ENCODE peak calls at places on chromosomes 1 and 21, in nine cellular contexts. S is foreskin keratinocyte, Y is astrocyte of the spinal cord, M is OCI-LY7, C is fibroblast of the aortic adventitia, U is GM13977, N is breast epithelium, F is cardiac fibroblast, T is fibroblast of lung. J is an unnamed sample.

GRCh38 chr1:152515454-152515823 is 1.2 kb downstream of the CRCT1 start:
- DNase-seq in S (no peak), Y (no peak), M (no peak), C (peak), U (no peak), N (no peak), F (no peak), T (peak), J (no peak)

GRCh38 chr1:207245124-207245523 is 76.4 kb upstream of the CD55 start:
- DNase-seq in S (no peak), Y (no peak), M (no peak), C (no peak), U (no peak), N (no peak), F (no peak), T (no peak), J (no peak)

GRCh38 chr1:247538561-247538960 is 2.3 kb upstream of the OR2C3 start:
- DNase-seq in S (no peak), Y (no peak), M (no peak), C (no peak), U (no peak), N (no peak), F (no peak), T (no peak), J (no peak)

GRCh38 chr1:83882906-83883305 is 116.0 kb downstream of the TTLL7 start:
- DNase-seq in S (peak), Y (peak), M (peak), C (peak), U (no peak), N (no peak), F (peak), T (peak), J (no peak)

GRCh38 chr1:208256091-208256490 is 11.9 kb upstream of the PLXNA2 start:
- DNase-seq in S (no peak), Y (no peak), M (no peak), C (no peak), U (no peak), N (no peak), F (no peak), T (no peak), J (no peak)

GRCh38 chr1:44664730-44665370 is 9.4 kb downstream of the TMEM53 start:
- DNase-seq in S (no peak), Y (no peak), M (no peak), C (no peak), U (no peak), N (no peak), F (no peak), T (no peak), J (peak)

GRCh38 chr1:74496699-74497098 is 15.7 kb downstream of the LRRC53 start:
- DNase-seq in S (no peak), Y (no peak), M (no peak), C (no peak), U (no peak), N (no peak), F (no peak), T (no peak), J (no peak)

GRCh38 chr1:158396646-158397045 is 2.6 kb downstream of the OR10T2 start:
- DNase-seq in S (no peak), Y (no peak), M (no peak), C (no peak), U (no peak), N (no peak), F (no peak), T (no peak), J (no peak)

GRCh38 chr1:237760981-237761380 is 129.7 kb downstream of the ZP4 start:
- DNase-seq in S (no peak), Y (no peak), M (no peak), C (no peak), U (no peak), N (no peak), F (no peak), T (no peak), J (no peak)

GRCh38 chr1:205665216-205665757 is 15.0 kb downstream of the SLC45A3 start:
- DNase-seq in S (no peak), Y (no peak), M (peak), C (no peak), U (peak), N (no peak), F (no peak), T (no peak), J (no peak)

GRCh38 chr1:28370220-28371010 is 875 bp downstream of the PHACTR4 start:
- DNase-seq in S (no peak), Y (peak), M (peak), C (peak), U (peak), N (no peak), F (peak), T (peak), J (peak)

GRCh38 chr1:7460807-7461206 is 310.3 kb upstream of the VAMP3 start:
- DNase-seq in S (no peak), Y (no peak), M (no peak), C (no peak), U (no peak), N (no peak), F (no peak), T (no peak), J (no peak)
- TF ChIP-seq CTCF in S (no peak), Y (no peak), M (no peak), C (no peak), U (no peak), N (no peak), F (no peak), T (no peak), J (no peak)

GRCh38 chr1:9597361-9598315 is 8.9 kb downstream of the TMEM201 start:
- DNase-seq in S (no peak), Y (no peak), M (no peak), C (no peak), U (no peak), N (no peak), F (no peak), T (no peak), J (no peak)
- TF ChIP-seq CTCF in S (no peak), Y (no peak), M (no peak), C (no peak), U (no peak), N (no peak), F (no peak), T (no peak), J (no peak)

GRCh38 chr1:229557913-229558414 is 543 bp downstream of the ABCB10 start:
- DNase-seq in S (no peak), Y (no peak), M (peak), C (no peak), U (peak), N (no peak), F (peak), T (peak), J (peak)
- TF ChIP-seq CTCF in S (peak), Y (peak), M (peak), C (no peak), U (peak), N (no peak), F (no peak), T (no peak), J (no peak)

DNA sequence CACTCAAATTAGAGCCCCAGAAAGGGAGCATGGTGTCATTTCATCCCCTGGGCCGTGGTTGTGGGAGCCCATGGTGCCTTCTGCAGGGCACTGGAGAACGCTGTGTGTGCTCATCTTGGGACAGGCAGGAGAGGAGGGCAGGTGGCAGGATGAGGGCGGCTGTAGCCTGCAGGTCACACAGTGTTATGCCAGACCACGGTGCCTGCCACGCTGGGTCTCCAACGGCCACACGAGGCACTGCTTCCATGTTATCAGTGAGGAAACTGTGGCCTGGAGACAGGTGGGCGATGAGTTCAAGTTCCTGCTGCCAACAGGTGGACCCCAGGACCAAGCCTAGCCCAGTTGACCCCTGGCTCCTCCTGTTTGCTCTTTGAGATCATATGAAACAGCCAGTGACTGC is 21.0 kb downstream of the ABCG1 start:
- DNase-seq in S (no peak), Y (no peak), M (peak), C (no peak), U (no peak), N (no peak), F (no peak), T (no peak), J (peak)
- TF ChIP-seq CTCF in S (no peak), Y (no peak), M (peak), C (no peak), U (no peak), N (no peak), F (no peak), T (no peak), J (no peak)